ENCODE peak calls at places on chromosomes 3 and 15, in ten cellular contexts. I is stimulated activated CD8-positive, alpha-beta memory T cell treated with anti-CD3 and anti-CD28 coated beads, Interleukin-4, amount 100 ng/mL, for 4 hours; M is dorsolateral prefrontal cortex; X is ACHN; N is skeletal muscle cell; Y is stimulated activated effector memory CD8-positive, alpha-beta T cell treated with anti-CD3 and anti-CD28 coated beads, Interleukin-12 subunit alpha, Interleukin-12 subunit beta, amount 100 ng/mL, for 72 hours; H is nephron progenitor cell; V is AG08395; B is EL; A is hepatocyte. K is an unnamed sample.

GRCh38 chr15:86336051-86336788 is 256.5 kb downstream of the AGBL1 start:
- DNase-seq in X (no peak), H (no peak), Y (no peak), N (peak), A (no peak), M (no peak), V (peak), B (no peak), I (no peak), K (no peak)

GRCh38 chr15:63043391-63044076 is 987 bp downstream of the TPM1 start:
- DNase-seq in N (no peak), H (peak), A (peak), I (no peak), Y (peak), X (peak), B (no peak), V (no peak), M (no peak), K (no peak)

GRCh38 chr15:48682949-48683651 is 37.6 kb upstream of the FBN1 start:
- DNase-seq in A (peak), I (no peak), X (no peak), N (peak), V (peak), Y (no peak), M (no peak), B (peak), H (no peak), K (no peak)

GRCh38 chr3:157767602-157768001 is 264.4 kb upstream of the VEPH1 start:
- DNase-seq in X (no peak), I (no peak), A (no peak), N (no peak), Y (no peak), H (no peak), M (no peak), V (no peak), B (no peak), K (no peak)

GRCh38 chr3:47197287-47197686 is 33.4 kb upstream of the SETD2 start:
- DNase-seq in A (no peak), V (no peak), B (no peak), Y (no peak), N (no peak), M (no peak), X (no peak), I (no peak), H (no peak), K (no peak)

GRCh38 chr3:9290556-9290955 is 41.1 kb upstream of the SRGAP3 start:
- DNase-seq in M (no peak), A (no peak), V (no peak), I (no peak), X (no peak), Y (no peak), H (no peak), B (no peak), N (peak), K (no peak)

GRCh38 chr3:191901746-191902145 is 440.8 kb downstream of the PYDC2 start:
- DNase-seq in N (no peak), X (peak), H (no peak), B (peak), V (no peak), Y (no peak), A (no peak), I (no peak), M (no peak), K (no peak)

GRCh38 chr15:72249138-72249825 is 18.3 kb upstream of the PKM start:
- DNase-seq in V (no peak), X (no peak), H (no peak), N (no peak), I (no peak), Y (no peak), B (no peak), M (no peak), A (no peak), K (no peak)

GRCh38 chr3:37861540-37862051 is at the start of gene CTDSPL:
- DNase-seq in N (no peak), Y (no peak), H (peak), X (peak), B (peak), M (no peak), I (no peak), V (peak), A (peak), K (no peak)

GRCh38 chr15:69637818-69638217 is 185.2 kb downstream of the RPLP1 start:
- DNase-seq in N (no peak), B (no peak), H (no peak), X (no peak), I (no peak), A (no peak), Y (peak), M (no peak), V (no peak), K (no peak)

GRCh38 chr3:104102386-104102785 is 1264.3 kb upstream of the ALCAM start:
- DNase-seq in V (peak), I (no peak), B (peak), A (peak), M (no peak), N (peak), Y (no peak), H (peak), X (peak), K (no peak)

GRCh38 chr15:51071609-51072008 is 23.1 kb downstream of the TNFAIP8L3 start:
- DNase-seq in V (no peak), N (no peak), M (no peak), I (no peak), B (no peak), A (no peak), X (no peak), H (no peak), Y (no peak), K (no peak)

GRCh38 chr3:115099115-115099884 is 47.8 kb downstream of the ZBTB20 start:
- DNase-seq in A (no peak), X (peak), I (no peak), N (no peak), V (no peak), H (no peak), Y (no peak), M (no peak), B (no peak), K (no peak)

GRCh38 chr3:55204417-55204816 is 276.6 kb upstream of the LRTM1 start:
- DNase-seq in X (no peak), Y (no peak), N (peak), M (no peak), I (no peak), A (no peak), H (no peak), V (no peak), B (peak), K (no peak)

GRCh38 chr3:160343132-160343531 is 55.9 kb downstream of the IFT80 start:
- DNase-seq in X (peak), B (peak), I (no peak), M (no peak), Y (no peak), N (no peak), V (peak), A (peak), H (no peak), K (no peak)

GRCh38 chr3:126262227-126262626 is 81.8 kb upstream of the ALDH1L1 start:
- DNase-seq in V (no peak), M (no peak), H (no peak), Y (peak), N (no peak), I (no peak), A (no peak), X (no peak), B (no peak), K (no peak)

GRCh38 chr3:71245052-71245488 is 338.5 kb downstream of the FOXP1 start:
- DNase-seq in I (no peak), B (peak), M (no peak), Y (no peak), H (peak), N (peak), A (peak), V (no peak), X (no peak), K (no peak)

GRCh38 chr3:195071011-195071728 is 199.8 kb downstream of the XXYLT1 start:
- DNase-seq in B (no peak), A (no peak), Y (no peak), I (no peak), V (no peak), X (no peak), H (no peak), M (peak), N (no peak), K (no peak)

GRCh38 chr3:2623463-2623862 is 486.7 kb downstream of the IL5RA start:
- DNase-seq in Y (no peak), X (no peak), A (peak), I (no peak), V (no peak), B (no peak), H (no peak), N (no peak), M (no peak), K (no peak)

GRCh38 chr3:128310286-128311058 is 156.2 kb downstream of the DNAJB8 start:
- DNase-seq in B (no peak), V (no peak), M (no peak), H (no peak), A (no peak), N (no peak), I (no peak), Y (peak), X (no peak), K (no peak)

GRCh38 chr3:14179795-14180194 is 1.2 kb downstream of the LSM3 start:
- DNase-seq in N (no peak), B (no peak), A (no peak), Y (no peak), V (no peak), I (no peak), H (no peak), M (no peak), X (no peak), K (no peak)

GRCh38 chr3:122024800-122025199 is 2.8 kb upstream of the ILDR1 start:
- DNase-seq in X (no peak), I (no peak), N (no peak), B (no peak), V (no peak), A (no peak), H (no peak), M (no peak), Y (no peak), K (no peak)

GRCh38 chr3:172647823-172648222 is 63.0 kb downstream of the NCEH1 start:
- DNase-seq in V (no peak), B (no peak), X (no peak), H (no peak), M (no peak), Y (no peak), N (no peak), A (no peak), I (no peak), K (no peak)

GRCh38 chr15:39728844-39729243 is 53.8 kb downstream of the FSIP1 start:
- DNase-seq in M (no peak), H (no peak), I (no peak), X (no peak), Y (no peak), V (no peak), B (peak), N (no peak), A (no peak), K (no peak)

GRCh38 chr15:26132786-26133185 is 269.7 kb upstream of the ATP10A start:
- DNase-seq in B (no peak), Y (no peak), M (no peak), I (no peak), X (no peak), H (no peak), A (no peak), V (no peak), N (no peak), K (no peak)

GRCh38 chr3:184480831-184481230 is 80.8 kb upstream of the EPHB3 start:
- DNase-seq in A (no peak), V (no peak), X (no peak), N (no peak), Y (no peak), H (no peak), I (no peak), M (no peak), B (no peak), K (no peak)

GRCh38 chr3:134356411-134357040 is 17.7 kb downstream of the AMOTL2 start:
- DNase-seq in A (no peak), N (no peak), B (no peak), I (no peak), M (peak), Y (no peak), V (no peak), X (no peak), H (no peak), K (no peak)

K was measured in GM12892.